ENCODE peak calls at places on chromosomes 11 and 22, in four cellular contexts. X is epithelial cell of esophagus, V is kidney, J is GM10248. B is an unnamed sample.

GRCh38 chr11:116882386-116882785 is 45.0 kb upstream of the APOA1 start:
- DNase-seq in X (peak), V (no peak), J (no peak), B (peak)

GRCh38 chr11:61509058-61510029 is 795 bp downstream of the LRRC10B start:
- DNase-seq in X (peak), V (peak), J (peak), B (no peak)

GRCh38 chr11:17498475-17498874 is 21.8 kb upstream of the ABCC8 start:
- DNase-seq in X (peak), V (peak), J (no peak), B (no peak)

GRCh38 chr11:112352907-112353306 is 92.2 kb upstream of the PLET1 start:
- DNase-seq in X (peak), V (no peak), J (no peak), B (no peak)

GRCh38 chr11:120467627-120468026 is 43.9 kb upstream of the GRIK4 start:
- DNase-seq in X (no peak), V (no peak), J (no peak), B (no peak)

GRCh38 chr11:71397961-71398360 is 50.2 kb downstream of the DHCR7 start:
- DNase-seq in X (no peak), V (no peak), J (no peak), B (no peak)

GRCh38 chr11:126518130-126518995 is 162.9 kb downstream of the ST3GAL4 start:
- DNase-seq in X (no peak), V (no peak), J (no peak), B (no peak)

GRCh38 chr11:132058211-132058772 is 687.9 kb downstream of the NTM start:
- DNase-seq in X (peak), V (no peak), J (no peak), B (no peak)

GRCh38 chr11:42043312-42043711 is 583.9 kb upstream of the LRRC4C start:
- DNase-seq in X (peak), V (no peak), J (no peak), B (no peak)

GRCh38 chr22:40739723-40740122 is 60.4 kb downstream of the MCHR1 start:
- DNase-seq in X (no peak), V (no peak), J (no peak), B (no peak)

GRCh38 chr22:28792491-28793383 is 7.6 kb downstream of the XBP1 start:
- DNase-seq in X (no peak), V (no peak), J (no peak), B (no peak)

GRCh38 chr22:50320671-50321325 is 6.0 kb downstream of the DENND6B start:
- DNase-seq in X (no peak), V (peak), J (peak), B (no peak)

GRCh38 chr11:76124905-76125566 is 81.3 kb downstream of the WNT11 start:
- DNase-seq in X (no peak), V (no peak), J (peak), B (no peak)

GRCh38 chr22:49883294-49883640 is 29.6 kb downstream of the ZBED4 start:
- DNase-seq in X (no peak), V (no peak), J (no peak), B (no peak)

GRCh38 chr11:71334191-71334590 is 81.8 kb upstream of the SHANK2 start:
- DNase-seq in X (no peak), V (peak), J (no peak), B (no peak)

DNA sequence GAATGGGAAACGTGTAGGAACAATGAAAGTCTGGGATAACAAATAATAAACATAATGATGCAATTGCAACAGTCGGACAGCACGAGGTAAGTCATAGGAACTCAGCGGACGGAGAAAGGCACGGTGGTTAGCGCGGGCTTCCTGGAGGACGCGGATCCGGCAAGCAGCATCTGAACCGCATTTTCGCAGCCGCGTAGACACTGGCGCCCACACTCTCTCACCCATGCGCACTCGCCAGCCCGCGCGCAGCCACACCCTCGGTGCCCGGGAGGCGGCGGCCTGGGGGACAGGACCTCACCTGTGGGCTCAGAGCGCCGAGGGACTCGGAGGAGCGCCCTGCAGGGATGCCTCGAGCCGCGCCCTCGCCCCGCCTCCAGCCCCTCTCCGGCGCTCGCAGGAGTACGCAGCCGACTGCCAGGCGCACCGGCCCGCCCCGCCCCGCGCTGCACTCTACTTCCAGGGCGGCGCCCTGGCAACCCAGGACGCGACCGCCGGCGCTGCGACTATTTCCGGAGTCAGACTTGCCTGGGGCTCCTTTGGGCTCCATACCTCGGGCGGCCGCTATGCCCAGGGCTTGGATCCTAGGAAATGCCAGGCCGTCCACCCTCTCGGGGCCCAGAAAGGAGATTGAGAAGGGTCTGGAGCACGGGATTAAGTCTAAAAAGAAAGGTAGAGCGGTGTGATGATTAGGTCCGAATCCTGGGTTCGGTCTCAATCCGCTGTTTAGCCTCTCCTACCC is at the start of gene TTLL1:
- DNase-seq in X (peak), V (peak), J (peak), B (peak)
- TF ChIP-seq CTCF in X (no peak), V (no peak), J (no peak), B (no peak)

GRCh38 chr11:46391578-46392420 is at the start of gene CHRM4:
- DNase-seq in X (no peak), V (no peak), J (peak), B (no peak)
- TF ChIP-seq CTCF in X (no peak), V (no peak), J (peak), B (peak)

DNA sequence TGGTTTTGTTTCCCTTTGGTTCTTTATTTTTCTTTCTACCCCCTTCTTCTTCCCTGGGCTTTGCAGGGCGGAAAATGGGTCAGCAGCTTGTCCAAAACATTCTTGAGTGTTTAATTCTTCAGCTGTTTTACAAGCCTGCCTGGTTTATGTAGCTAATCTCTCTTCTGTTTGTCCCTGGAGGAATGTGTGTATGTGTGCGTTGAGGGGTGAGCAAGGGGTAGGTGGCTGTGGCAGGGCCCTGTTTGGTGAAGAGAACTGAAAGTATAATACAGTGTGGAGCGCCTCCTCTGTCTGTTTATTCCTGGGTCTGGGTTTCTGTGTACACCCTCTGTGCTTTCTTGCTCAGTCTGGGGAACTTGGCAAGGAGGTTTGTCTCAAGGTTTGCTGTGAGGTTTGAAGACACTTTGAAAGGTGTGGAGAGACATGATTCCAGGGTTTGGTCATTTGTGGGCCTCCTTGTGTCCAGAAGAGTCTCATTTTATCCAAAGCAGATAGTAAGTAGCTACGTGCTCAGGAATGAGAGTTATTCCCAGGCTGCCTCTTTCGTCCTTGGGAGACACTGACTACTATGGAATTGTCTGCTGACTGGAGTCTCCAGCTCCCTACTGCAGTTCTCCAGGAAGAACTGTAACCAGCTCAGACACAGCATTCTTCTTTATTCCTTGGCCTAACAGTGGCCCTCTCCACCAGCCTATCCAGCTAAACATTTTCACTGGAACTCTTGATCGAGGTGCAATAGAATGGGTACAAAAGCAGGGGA is 175.6 kb downstream of the ADAMTS15 start:
- DNase-seq in X (no peak), V (no peak), J (no peak), B (no peak)
- TF ChIP-seq CTCF in X (no peak), V (no peak), J (no peak), B (peak)

DNA sequence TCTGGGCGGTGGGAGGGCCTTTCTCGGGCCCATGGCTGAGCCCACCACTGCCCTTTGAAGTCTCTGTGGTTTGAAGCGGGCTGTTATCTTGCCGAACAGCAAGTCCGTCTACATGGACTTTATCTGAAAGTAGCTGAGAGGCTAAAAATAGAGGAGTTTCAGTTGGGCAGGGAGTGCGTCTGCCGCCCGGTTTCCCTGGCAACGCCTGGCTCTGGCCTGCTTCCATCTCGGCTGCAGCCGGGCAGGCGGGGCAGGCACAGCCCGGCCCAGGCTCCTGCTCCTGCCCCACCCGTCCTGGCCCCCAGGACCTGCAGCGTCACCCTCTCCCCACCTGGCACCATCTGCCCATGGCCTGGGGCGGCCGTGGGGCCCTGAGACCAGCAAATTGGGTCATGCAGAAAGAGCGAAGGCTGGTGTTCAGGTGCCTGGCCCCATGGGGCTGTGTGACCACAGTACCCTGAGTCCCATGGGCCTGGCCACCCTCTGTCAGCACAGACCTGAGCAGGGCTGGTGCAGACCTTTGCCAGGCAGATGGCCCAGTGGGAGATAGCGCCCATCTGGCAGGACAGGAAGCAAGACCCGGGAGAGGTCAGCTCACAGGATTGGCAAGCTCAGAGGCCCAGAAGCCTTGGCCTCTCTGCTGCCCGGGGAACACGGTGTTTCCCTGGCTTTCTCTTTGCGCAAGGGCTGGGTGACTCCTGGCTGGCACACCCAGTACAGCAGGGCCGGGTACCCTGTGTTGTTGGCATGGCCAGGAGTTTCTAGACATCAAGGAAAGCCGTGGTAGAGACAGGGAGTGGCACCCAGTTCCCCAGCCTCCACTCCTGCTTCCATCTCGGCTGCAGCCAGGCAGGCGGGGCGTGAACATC is 79.1 kb upstream of the KCNQ1OT1 start:
- DNase-seq in X (peak), V (peak), J (no peak), B (peak)
- TF ChIP-seq CTCF in X (peak), V (peak), J (no peak), B (no peak)

DNA sequence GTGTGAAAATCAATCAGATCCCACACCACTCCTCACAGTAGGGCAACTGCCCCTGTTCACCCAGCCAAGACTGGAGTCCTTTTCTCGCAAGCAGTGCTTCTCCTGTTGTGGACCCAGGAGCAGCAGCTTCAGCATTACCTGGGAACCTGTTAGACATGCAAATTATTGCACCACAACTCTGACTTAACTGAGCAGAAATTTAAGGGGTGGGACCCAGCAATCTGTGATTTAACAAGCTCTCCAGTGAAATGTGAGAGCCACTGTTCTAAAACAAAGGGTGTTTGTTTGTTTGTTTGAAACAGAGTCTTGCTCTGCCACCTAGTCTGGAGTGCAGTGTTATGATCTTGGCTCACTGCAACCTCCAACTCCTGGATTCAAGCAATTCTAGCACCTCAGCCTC is 591.4 kb downstream of the SOX6 start:
- DNase-seq in X (peak), V (no peak), J (no peak), B (no peak)
- TF ChIP-seq CTCF in X (no peak), V (no peak), J (no peak), B (no peak)

DNA sequence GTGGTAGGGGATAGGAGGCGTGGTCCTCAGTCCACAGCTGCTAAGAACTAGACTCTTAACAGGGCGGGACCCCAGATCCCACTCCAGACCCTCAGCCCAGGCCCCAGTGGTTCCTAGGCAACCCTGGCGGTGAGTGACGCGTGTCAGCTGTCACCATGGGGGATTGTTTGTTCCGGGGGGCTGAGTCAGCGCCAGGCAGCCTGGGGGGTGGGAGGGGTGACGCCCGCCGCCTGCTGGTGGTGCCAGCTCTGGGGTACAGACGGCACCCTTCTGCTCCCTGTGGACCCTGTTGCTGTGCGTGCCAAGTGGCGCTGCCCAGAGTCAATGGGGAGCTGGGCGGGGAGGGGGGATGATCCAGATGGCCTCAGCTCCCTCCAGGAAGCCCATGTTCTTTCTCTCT is 2.5 kb downstream of the CNIH2 start:
- DNase-seq in X (no peak), V (no peak), J (no peak), B (no peak)
- TF ChIP-seq CTCF in X (no peak), V (no peak), J (no peak), B (no peak)